ENCODE peak calls at places on chromosome 22, in four cellular contexts. R is AG10803; S is stimulated activated CD8-positive, alpha-beta memory T cell treated with anti-CD3 and anti-CD28 coated beads, Interleukin-2, amount 100 ng/mL, for 1 hour; Q is hepatic stellate cell. H is an unnamed sample.

GRCh38 chr22:30262917-30263741 is 3.5 kb downstream of the OSM start:
- DNase-seq in R (peak), S (peak), Q (peak), H (peak)

GRCh38 chr22:48180631-48181030 is 1418.2 kb downstream of the TBC1D22A start:
- DNase-seq in R (no peak), S (no peak), Q (no peak), H (no peak)

GRCh38 chr22:30245985-30246901 is at the start of gene LIF:
- DNase-seq in R (peak), S (peak), Q (peak), H (peak)

GRCh38 chr22:26172389-26172990 is 3.2 kb downstream of the SEZ6L start:
- DNase-seq in R (peak), S (no peak), Q (peak), H (peak)

GRCh38 chr22:30250713-30251267 is 4.2 kb upstream of the LIF start:
- DNase-seq in R (peak), S (no peak), Q (peak), H (peak)

GRCh38 chr22:26517429-26517828 is 5.2 kb upstream of the TFIP11 start:
- DNase-seq in R (no peak), S (no peak), Q (no peak), H (no peak)

GRCh38 chr22:37206118-37206840 is 6.0 kb downstream of the SSTR3 start:
- DNase-seq in R (no peak), S (no peak), Q (no peak), H (no peak)

GRCh38 chr22:49737101-49737551 is 90.5 kb downstream of the BRD1 start:
- DNase-seq in R (no peak), S (no peak), Q (no peak), H (no peak)

GRCh38 chr22:44588348-44588747 is 90.3 kb upstream of the RTL6 start:
- DNase-seq in R (no peak), S (no peak), Q (no peak), H (no peak)

GRCh38 chr22:29617922-29618629 is 14.6 kb downstream of the NF2 start:
- DNase-seq in R (peak), S (no peak), Q (peak), H (peak)

GRCh38 chr22:20091690-20092476 is 11.8 kb downstream of the DGCR8 start:
- DNase-seq in R (no peak), S (no peak), Q (no peak), H (no peak)

GRCh38 chr22:23496445-23496833 is 83.7 kb downstream of the IGLL1 start:
- DNase-seq in R (no peak), S (no peak), Q (no peak), H (no peak)

GRCh38 chr22:26444777-26445176 is 15.7 kb downstream of the ASPHD2 start:
- DNase-seq in R (no peak), S (no peak), Q (no peak), H (no peak)

GRCh38 chr22:36356708-36357694 is 30.8 kb downstream of the MYH9 start:
- DNase-seq in R (no peak), S (no peak), Q (no peak), H (no peak)